ENCODE peak calls at places on chromosomes 11 and 22, in seven cellular contexts. One of them, this sample, is unnamed.

GRCh38 chr11:128790200-128790599 is 76.9 kb downstream of the KCNJ1 start:
- DNase-seq in SK-N-SH: no peak
- DNase-seq in K562: no peak
- DNase-seq in A549: no peak
- DNase-seq in HCT116: no peak
- DNase-seq in HepG2: no peak
- DNase-seq in GM12878: no peak
- DNase-seq in this sample: no peak

GRCh38 chr22:46263208-46263575 is at the start of gene PKDREJ:
- DNase-seq in SK-N-SH: no peak
- DNase-seq in K562: no peak
- DNase-seq in A549: no peak
- DNase-seq in HCT116: no peak
- DNase-seq in HepG2: no peak
- DNase-seq in GM12878: no peak
- DNase-seq in this sample: no peak

GRCh38 chr22:39621826-39622225 is 51.3 kb downstream of the CACNA1I start:
- DNase-seq in SK-N-SH: no peak
- DNase-seq in K562: no peak
- DNase-seq in A549: no peak
- DNase-seq in HCT116: no peak
- DNase-seq in HepG2: no peak
- DNase-seq in GM12878: no peak
- DNase-seq in this sample: no peak

GRCh38 chr11:86719781-86720463 is 47.5 kb upstream of the ME3 start:
- DNase-seq in SK-N-SH: no peak
- DNase-seq in K562: no peak
- DNase-seq in A549: peak
- DNase-seq in HCT116: no peak
- DNase-seq in HepG2: no peak
- DNase-seq in GM12878: no peak
- DNase-seq in this sample: no peak

GRCh38 chr22:41382098-41382578 is 396 bp downstream of the TEF start:
- DNase-seq in SK-N-SH: peak
- DNase-seq in K562: peak
- DNase-seq in A549: peak
- DNase-seq in HCT116: no peak
- DNase-seq in HepG2: no peak
- DNase-seq in GM12878: no peak
- DNase-seq in this sample: peak

GRCh38 chr22:50677493-50678217 is 5.0 kb downstream of the SHANK3 start:
- DNase-seq in SK-N-SH: peak
- DNase-seq in K562: no peak
- DNase-seq in A549: no peak
- DNase-seq in HCT116: no peak
- DNase-seq in HepG2: no peak
- DNase-seq in GM12878: no peak
- DNase-seq in this sample: no peak

GRCh38 chr11:77062924-77063323 is 3.8 kb upstream of the CAPN5 start:
- DNase-seq in SK-N-SH: no peak
- DNase-seq in K562: no peak
- DNase-seq in A549: no peak
- DNase-seq in HCT116: no peak
- DNase-seq in HepG2: no peak
- DNase-seq in GM12878: no peak
- DNase-seq in this sample: peak

GRCh38 chr22:50004923-50005322 is 7.6 kb downstream of the IL17REL start:
- DNase-seq in SK-N-SH: no peak
- DNase-seq in K562: no peak
- DNase-seq in A549: no peak
- DNase-seq in HCT116: no peak
- DNase-seq in HepG2: no peak
- DNase-seq in GM12878: no peak
- DNase-seq in this sample: no peak

GRCh38 chr22:36245805-36246356 is 6.6 kb upstream of the APOL2 start:
- DNase-seq in SK-N-SH: no peak
- DNase-seq in K562: no peak
- DNase-seq in A549: no peak
- DNase-seq in HCT116: no peak
- DNase-seq in HepG2: no peak
- DNase-seq in GM12878: no peak
- DNase-seq in this sample: no peak

GRCh38 chr11:120524536-120525085 is 13.1 kb downstream of the GRIK4 start:
- DNase-seq in SK-N-SH: no peak
- DNase-seq in K562: no peak
- DNase-seq in A549: no peak
- DNase-seq in HCT116: no peak
- DNase-seq in HepG2: no peak
- DNase-seq in GM12878: no peak
- DNase-seq in this sample: no peak

GRCh38 chr11:121964591-121964990 is 151.4 kb downstream of the BLID start:
- DNase-seq in SK-N-SH: no peak
- DNase-seq in K562: no peak
- DNase-seq in A549: no peak
- DNase-seq in HCT116: no peak
- DNase-seq in HepG2: no peak
- DNase-seq in GM12878: no peak
- DNase-seq in this sample: no peak

GRCh38 chr11:110160016-110160415 is 66.8 kb downstream of the ZC3H12C start:
- DNase-seq in SK-N-SH: no peak
- DNase-seq in K562: no peak
- DNase-seq in A549: no peak
- DNase-seq in HCT116: no peak
- DNase-seq in HepG2: no peak
- DNase-seq in GM12878: no peak
- DNase-seq in this sample: no peak

GRCh38 chr22:26568207-26568706 is 21.7 kb downstream of the TPST2 start:
- DNase-seq in SK-N-SH: no peak
- DNase-seq in K562: no peak
- DNase-seq in A549: no peak
- DNase-seq in HCT116: no peak
- DNase-seq in HepG2: no peak
- DNase-seq in GM12878: no peak
- DNase-seq in this sample: peak

GRCh38 chr11:75633409-75634011 is 35.3 kb downstream of the MAP6 start:
- DNase-seq in SK-N-SH: no peak
- DNase-seq in K562: no peak
- DNase-seq in A549: no peak
- DNase-seq in HCT116: no peak
- DNase-seq in HepG2: no peak
- DNase-seq in GM12878: no peak
- DNase-seq in this sample: peak

GRCh38 chr22:22887621-22888503 is at the start of gene IGLL5:
- DNase-seq in SK-N-SH: no peak
- DNase-seq in K562: no peak
- DNase-seq in A549: no peak
- DNase-seq in HCT116: no peak
- DNase-seq in HepG2: no peak
- DNase-seq in GM12878: no peak
- DNase-seq in this sample: no peak

GRCh38 chr22:37745548-37746365 is 48.9 kb downstream of the TRIOBP start:
- DNase-seq in SK-N-SH: peak
- DNase-seq in K562: peak
- DNase-seq in A549: peak
- DNase-seq in HCT116: no peak
- DNase-seq in HepG2: peak
- DNase-seq in GM12878: peak
- DNase-seq in this sample: peak

GRCh38 chr22:20004464-20004863 is 12.2 kb downstream of the ARVCF start:
- DNase-seq in SK-N-SH: no peak
- DNase-seq in K562: no peak
- DNase-seq in A549: no peak
- DNase-seq in HCT116: no peak
- DNase-seq in HepG2: no peak
- DNase-seq in GM12878: no peak
- DNase-seq in this sample: no peak

GRCh38 chr11:113446112-113446511 is 29.1 kb downstream of the DRD2 start:
- DNase-seq in SK-N-SH: no peak
- DNase-seq in K562: no peak
- DNase-seq in A549: no peak
- DNase-seq in HCT116: no peak
- DNase-seq in HepG2: no peak
- DNase-seq in GM12878: no peak
- DNase-seq in this sample: no peak

GRCh38 chr11:104645276-104646018 is 252.8 kb downstream of the CASP12 start:
- DNase-seq in SK-N-SH: no peak
- DNase-seq in K562: no peak
- DNase-seq in A549: no peak
- DNase-seq in HCT116: no peak
- DNase-seq in HepG2: no peak
- DNase-seq in GM12878: no peak
- DNase-seq in this sample: no peak
- TF ChIP-seq REST in SK-N-SH: no peak
- TF ChIP-seq REST in K562: no peak
- TF ChIP-seq REST in A549: no peak
- TF ChIP-seq REST in HCT116: no peak
- TF ChIP-seq REST in HepG2: no peak
- TF ChIP-seq REST in GM12878: no peak
- TF ChIP-seq REST in this sample: no peak

DNA sequence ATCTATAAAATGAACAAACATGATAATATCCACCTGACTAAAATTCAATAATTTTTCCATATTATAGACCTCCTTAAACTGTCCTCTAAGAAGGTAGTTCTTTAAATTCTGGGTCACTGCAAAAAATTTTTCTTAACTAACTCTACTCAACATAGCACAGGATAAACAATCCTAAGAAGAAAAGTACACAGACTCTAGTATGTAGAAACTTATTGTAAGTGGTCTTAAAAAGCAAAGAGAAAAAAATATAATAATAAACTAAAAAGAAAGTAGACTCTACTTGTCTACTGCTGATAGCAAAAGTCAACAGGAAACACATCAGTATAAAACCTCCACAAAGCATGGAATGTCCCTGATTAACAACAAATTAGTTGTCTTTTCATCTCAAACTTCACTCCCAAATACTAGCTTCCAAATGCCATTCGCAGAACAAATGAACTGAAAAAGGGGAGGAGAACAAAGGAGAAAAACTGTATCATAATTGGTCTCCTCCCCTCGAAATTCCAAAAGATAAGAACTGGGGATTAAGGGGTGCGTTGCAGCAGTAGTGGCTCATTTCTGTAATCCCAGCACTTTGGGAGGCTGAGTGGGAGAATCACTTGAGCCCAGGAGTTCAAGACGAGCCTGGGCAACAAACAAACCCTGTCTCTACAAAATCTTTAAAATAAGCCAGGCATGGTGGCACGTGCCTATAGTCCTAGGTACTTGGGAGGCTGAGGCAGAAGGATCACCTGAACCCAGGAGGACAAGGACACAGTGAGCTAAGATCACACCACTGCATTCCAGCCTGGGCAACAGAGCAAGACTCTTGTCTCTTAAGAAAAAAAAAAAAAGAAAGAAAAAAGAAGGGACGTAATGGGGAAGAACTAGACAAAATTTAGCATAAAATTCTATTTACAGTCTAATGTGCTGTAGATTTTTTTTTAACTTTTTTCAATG is 6.5 kb downstream of the FCHSD2 start:
- DNase-seq in SK-N-SH: no peak
- DNase-seq in K562: no peak
- DNase-seq in A549: no peak
- DNase-seq in HCT116: no peak
- DNase-seq in HepG2: no peak
- DNase-seq in GM12878: no peak
- DNase-seq in this sample: no peak
- H3K4me2 ChIP-seq in SK-N-SH: no peak
- H3K4me2 ChIP-seq in K562: no peak
- H3K4me2 ChIP-seq in A549: no peak
- H3K4me2 ChIP-seq in HCT116: no peak
- H3K4me2 ChIP-seq in HepG2: no peak
- H3K4me2 ChIP-seq in GM12878: peak
- H3K4me2 ChIP-seq in this sample: no peak

DNA sequence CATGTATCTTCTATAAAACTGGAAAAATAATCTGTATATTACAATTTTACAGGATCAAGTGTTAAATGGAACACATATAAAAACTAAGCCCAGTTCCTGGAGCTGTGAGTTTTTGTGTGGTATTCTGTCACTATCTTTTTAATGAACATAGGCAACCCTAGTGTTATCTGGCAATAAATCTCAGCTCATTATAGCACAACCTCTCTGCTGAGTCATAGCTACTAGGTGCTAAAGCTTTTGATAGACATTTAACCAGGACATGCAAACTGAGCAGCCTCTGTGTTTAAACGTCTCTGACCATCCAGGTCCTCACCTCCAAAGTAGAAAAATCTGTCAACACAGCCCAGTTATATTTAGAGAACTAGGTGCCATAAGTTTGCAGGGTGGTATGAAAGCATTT is 91.0 kb upstream of the CARD18 start:
- DNase-seq in SK-N-SH: no peak
- DNase-seq in K562: no peak
- DNase-seq in A549: no peak
- DNase-seq in HCT116: no peak
- DNase-seq in HepG2: no peak
- DNase-seq in GM12878: no peak
- DNase-seq in this sample: no peak
- TF ChIP-seq REST in SK-N-SH: no peak
- TF ChIP-seq REST in K562: no peak
- TF ChIP-seq REST in A549: no peak
- TF ChIP-seq REST in HCT116: no peak
- TF ChIP-seq REST in HepG2: no peak
- TF ChIP-seq REST in GM12878: no peak
- TF ChIP-seq REST in this sample: no peak

GRCh38 chr22:31501738-31502137 is 5.4 kb downstream of the SFI1 start:
- DNase-seq in SK-N-SH: no peak
- DNase-seq in K562: no peak
- DNase-seq in A549: no peak
- DNase-seq in HCT116: no peak
- DNase-seq in HepG2: no peak
- DNase-seq in GM12878: no peak
- DNase-seq in this sample: no peak

GRCh38 chr22:31508536-31508935 is 12.2 kb downstream of the SFI1 start:
- DNase-seq in SK-N-SH: no peak
- DNase-seq in K562: no peak
- DNase-seq in A549: no peak
- DNase-seq in HCT116: no peak
- DNase-seq in HepG2: no peak
- DNase-seq in GM12878: no peak
- DNase-seq in this sample: no peak

GRCh38 chr22:31509041-31509440 is 12.7 kb downstream of the SFI1 start:
- DNase-seq in SK-N-SH: no peak
- DNase-seq in K562: no peak
- DNase-seq in A549: no peak
- DNase-seq in HCT116: no peak
- DNase-seq in HepG2: no peak
- DNase-seq in GM12878: no peak
- DNase-seq in this sample: no peak

GRCh38 chr22:31504282-31504681 is 7.9 kb downstream of the SFI1 start:
- DNase-seq in SK-N-SH: no peak
- DNase-seq in K562: no peak
- DNase-seq in A549: no peak
- DNase-seq in HCT116: no peak
- DNase-seq in HepG2: no peak
- DNase-seq in GM12878: no peak
- DNase-seq in this sample: no peak
- H3K4me2 ChIP-seq in SK-N-SH: no peak
- H3K4me2 ChIP-seq in K562: no peak
- H3K4me2 ChIP-seq in A549: no peak
- H3K4me2 ChIP-seq in HCT116: no peak
- H3K4me2 ChIP-seq in HepG2: no peak
- H3K4me2 ChIP-seq in GM12878: no peak
- H3K4me2 ChIP-seq in this sample: no peak